ENCODE peak calls at places on chromosomes 13 and 19, in five cellular contexts. R is tibial nerve; E is AG09319; F is CD4-positive, alpha-beta T cell; W is activated CD4-positive, CD25-positive, alpha-beta regulatory T cell. I is an unnamed sample.

GRCh38 chr19:36528921-36529518 is 949 bp upstream of the ZNF260 start:
- DNase-seq in R (no peak), E (no peak), F (no peak), W (no peak), I (peak)

GRCh38 chr19:33446156-33446917 is 72.8 kb downstream of the CEBPG start:
- DNase-seq in R (no peak), E (no peak), F (no peak), W (no peak), I (no peak)

GRCh38 chr13:98451676-98452105 is 125.2 kb downstream of the STK24 start:
- DNase-seq in R (peak), E (no peak), F (no peak), W (no peak), I (no peak)

GRCh38 chr13:79782541-79783216 is 301.7 kb downstream of the NDFIP2 start:
- DNase-seq in R (peak), E (no peak), F (no peak), W (no peak), I (no peak)

GRCh38 chr19:3397266-3398022 is 31.1 kb downstream of the NFIC start:
- DNase-seq in R (peak), E (no peak), F (no peak), W (no peak), I (no peak)

GRCh38 chr19:934865-935422 is 9.1 kb downstream of the ARID3A start:
- DNase-seq in R (peak), E (no peak), F (no peak), W (no peak), I (no peak)

GRCh38 chr19:13640611-13641010 is 123.7 kb upstream of the MRI1 start:
- DNase-seq in R (no peak), E (no peak), F (no peak), W (no peak), I (no peak)

GRCh38 chr13:113322890-113323651 is 26.0 kb downstream of the LAMP1 start:
- DNase-seq in R (no peak), E (no peak), F (no peak), W (no peak), I (no peak)

GRCh38 chr19:34994643-34995471 is 5.3 kb upstream of the GRAMD1A start:
- DNase-seq in R (no peak), E (no peak), F (no peak), W (no peak), I (no peak)

GRCh38 chr13:33289966-33290365 is 4.4 kb upstream of the STARD13 start:
- DNase-seq in R (no peak), E (no peak), F (no peak), W (no peak), I (no peak)

GRCh38 chr13:51999525-51999924 is 11.7 kb downstream of the ATP7B start:
- DNase-seq in R (no peak), E (no peak), F (no peak), W (no peak), I (no peak)

GRCh38 chr13:68616600-68617222 is 1386.6 kb upstream of the PCDH9 start:
- DNase-seq in R (no peak), E (no peak), F (no peak), W (no peak), I (no peak)

GRCh38 chr19:14272623-14273022 is 66.7 kb upstream of the ADGRL1 start:
- DNase-seq in R (no peak), E (no peak), F (no peak), W (no peak), I (no peak)

GRCh38 chr19:57641715-57642234 is 8.8 kb downstream of the ZNF211 start:
- DNase-seq in R (no peak), E (no peak), F (no peak), W (no peak), I (no peak)

GRCh38 chr13:92804346-92804745 is 422.3 kb upstream of the GPC6 start:
- DNase-seq in R (no peak), E (no peak), F (no peak), W (no peak), I (no peak)

GRCh38 chr13:114097504-114097892 is 34.9 kb downstream of the RASA3 start:
- DNase-seq in R (no peak), E (no peak), F (peak), W (no peak), I (no peak)

GRCh38 chr19:46963093-46963734 is 56.4 kb upstream of the NPAS1 start:
- DNase-seq in R (no peak), E (peak), F (no peak), W (no peak), I (no peak)

GRCh38 chr19:47324502-47324901 is 7.5 kb upstream of the C5AR2 start:
- DNase-seq in R (no peak), E (no peak), F (no peak), W (no peak), I (no peak)

GRCh38 chr13:31670831-31671617 is 68.3 kb upstream of the RXFP2 start:
- DNase-seq in R (no peak), E (no peak), F (no peak), W (no peak), I (no peak)

GRCh38 chr19:2969104-2969504 is 8.3 kb upstream of the TLE6 start:
- DNase-seq in R (no peak), E (no peak), F (no peak), W (no peak), I (no peak)

GRCh38 chr19:46481947-46482346 is 10.6 kb upstream of the PNMA8A start:
- DNase-seq in R (no peak), E (no peak), F (no peak), W (no peak), I (no peak)

GRCh38 chr13:113001251-113002140 is 32.5 kb downstream of the MCF2L start:
- DNase-seq in R (no peak), E (no peak), F (no peak), W (no peak), I (no peak)

GRCh38 chr13:90105276-90105675 is 1242.2 kb upstream of the MIR17HG start:
- DNase-seq in R (no peak), E (no peak), F (no peak), W (no peak), I (no peak)

GRCh38 chr13:94596575-94596971 is 621 bp upstream of the TGDS start:
- DNase-seq in R (no peak), E (no peak), F (no peak), W (no peak), I (no peak)

GRCh38 chr19:11446652-11447301 is 11.3 kb downstream of the PRKCSH start:
- DNase-seq in R (no peak), E (no peak), F (peak), W (peak), I (peak)

GRCh38 chr13:91714726-91715334 is 316.4 kb downstream of the GPC5 start:
- DNase-seq in R (no peak), E (no peak), F (no peak), W (no peak), I (no peak)

GRCh38 chr13:59299584-59299983 is 864.1 kb downstream of the DIAPH3 start:
- DNase-seq in R (no peak), E (no peak), F (no peak), W (no peak), I (no peak)

GRCh38 chr13:44052843-44053607 is 173.3 kb downstream of the LACC1 start:
- DNase-seq in R (no peak), E (peak), F (no peak), W (no peak), I (no peak)

GRCh38 chr13:60754691-60755090 is 357.7 kb downstream of the TDRD3 start:
- DNase-seq in R (no peak), E (no peak), F (no peak), W (no peak), I (no peak)

GRCh38 chr19:30536975-30537374 is 164.8 kb downstream of the ZNF536 start:
- DNase-seq in R (no peak), E (no peak), F (no peak), W (no peak), I (no peak)

GRCh38 chr13:97301382-97302095 is 79.4 kb downstream of the MBNL2 start:
- DNase-seq in R (no peak), E (no peak), F (no peak), W (no peak), I (no peak)

GRCh38 chr13:32211788-32212187 is 103.4 kb downstream of the ZAR1L start:
- DNase-seq in R (no peak), E (peak), F (no peak), W (no peak), I (no peak)

GRCh38 chr19:34375598-34375997 is 10.6 kb downstream of the GPI start:
- DNase-seq in R (no peak), E (no peak), F (no peak), W (no peak), I (no peak)